ENCODE peak calls at places on chromosomes 13 and 19, in five cellular contexts. X, E, K, R and O are unnamed samples.

GRCh38 chr13:79171131-79172061 is 234.7 kb downstream of the RBM26 start:
- DNase-seq in K (no peak), R (no peak), E (no peak), X (no peak), O (no peak)

GRCh38 chr13:50995870-50996269 is 86.3 kb downstream of the RNASEH2B start:
- DNase-seq in X (no peak), E (no peak), R (no peak), K (no peak), O (no peak)

GRCh38 chr19:10305139-10305806 is 4.3 kb downstream of the ZGLP1 start:
- DNase-seq in E (no peak), K (no peak), X (no peak), R (no peak), O (no peak)

GRCh38 chr13:51229731-51230130 is 7.5 kb downstream of the FAM124A start:
- DNase-seq in K (no peak), R (no peak), X (no peak), E (no peak), O (no peak)

GRCh38 chr13:103788061-103788652 is 721.9 kb upstream of the SLC10A2 start:
- DNase-seq in E (no peak), R (no peak), X (no peak), K (no peak), O (no peak)

GRCh38 chr13:24500977-24501376 is 11.6 kb downstream of the PARP4 start:
- DNase-seq in R (no peak), E (no peak), X (no peak), K (no peak), O (no peak)

GRCh38 chr13:50693755-50694154 is 149.7 kb downstream of the DLEU7 start:
- DNase-seq in E (no peak), X (no peak), K (no peak), R (no peak), O (peak)

GRCh38 chr19:39599116-39599515 is 3.2 kb upstream of the LGALS13 start:
- DNase-seq in X (no peak), R (peak), K (peak), E (no peak), O (peak)

GRCh38 chr13:42969558-42970172 is 22.4 kb downstream of the EPSTI1 start:
- DNase-seq in X (peak), R (peak), E (no peak), K (peak), O (peak)

GRCh38 chr13:113903361-113903760 is 39.5 kb upstream of the GAS6 start:
- DNase-seq in R (no peak), K (no peak), X (no peak), E (no peak), O (no peak)

GRCh38 chr13:97266328-97266727 is 44.2 kb downstream of the MBNL2 start:
- DNase-seq in K (no peak), R (no peak), X (no peak), E (no peak), O (no peak)

GRCh38 chr19:4976412-4977298 is 7.7 kb downstream of the KDM4B start:
- DNase-seq in X (no peak), E (no peak), K (peak), R (peak), O (no peak)

GRCh38 chr19:47485210-47485609 is 1.2 kb upstream of the KPTN start:
- DNase-seq in R (no peak), K (no peak), X (no peak), E (no peak), O (no peak)

GRCh38 chr19:42115219-42115618 is 17.0 kb downstream of the POU2F2 start:
- DNase-seq in K (no peak), E (no peak), R (no peak), X (no peak), O (no peak)

GRCh38 chr13:94110011-94110410 is 369.5 kb downstream of the DCT start:
- DNase-seq in R (no peak), E (no peak), K (no peak), X (no peak), O (no peak)

GRCh38 chr13:94115054-94115453 is 364.4 kb downstream of the DCT start:
- DNase-seq in K (no peak), X (no peak), R (no peak), E (no peak), O (no peak)

GRCh38 chr13:94114166-94114565 is 365.3 kb downstream of the DCT start:
- DNase-seq in X (no peak), R (no peak), K (no peak), E (no peak), O (no peak)

GRCh38 chr13:94112731-94113130 is 366.8 kb downstream of the DCT start:
- DNase-seq in R (no peak), X (no peak), E (no peak), K (no peak), O (no peak)

GRCh38 chr13:94112227-94112626 is 367.3 kb downstream of the DCT start:
- DNase-seq in E (no peak), X (no peak), R (no peak), K (peak), O (no peak)
- TF ChIP-seq ZNF274 in E (no peak), X (no peak), R (no peak), K (no peak), O (no peak)

GRCh38 chr19:15508035-15508710 is at the start of gene CYP4F22:
- DNase-seq in X (no peak), E (no peak), R (peak), K (no peak), O (no peak)
- TF ChIP-seq YY1 in X (no peak), E (no peak), R (no peak), K (no peak), O (no peak)

GRCh38 chr13:28557725-28558124 is 62.8 kb upstream of the FLT1 start:
- DNase-seq in K (no peak), X (no peak), E (no peak), R (no peak), O (no peak)
- H3K4me3 ChIP-seq in K (no peak), X (no peak), E (no peak), R (no peak), O (no peak)

GRCh38 chr19:13118424-13119193 is 545 bp downstream of the NACC1 start:
- DNase-seq in E (peak), K (peak), X (no peak), R (peak), O (peak)
- TF ChIP-seq ZNF274 in E (no peak), K (no peak), X (no peak), R (no peak), O (no peak)